ENCODE peak calls at places on chromosomes 3 and 15, in ten cellular contexts. One of them, this sample, is unnamed.

GRCh38 chr15:66563126-66563525 is 2.7 kb downstream of the LCTL start:
- DNase-seq in NCI-H774: no peak
- DNase-seq in HCT116: no peak
- DNase-seq in hypothalamus: no peak
- DNase-seq in AG08396: no peak
- DNase-seq in left colon: no peak
- DNase-seq in H54: no peak
- DNase-seq in dorsolateral prefrontal cortex: no peak
- DNase-seq in neural crest cell: no peak
- DNase-seq in AG04449: no peak
- DNase-seq in this sample: no peak

GRCh38 chr15:57382222-57382621 is 5.9 kb downstream of the CGNL1 start:
- DNase-seq in hypothalamus: no peak
- DNase-seq in AG08396: no peak
- DNase-seq in left colon: no peak
- DNase-seq in neural crest cell: no peak
- DNase-seq in dorsolateral prefrontal cortex: no peak
- DNase-seq in H54: no peak
- DNase-seq in AG04449: no peak
- DNase-seq in NCI-H774: peak
- DNase-seq in HCT116: no peak
- DNase-seq in this sample: no peak

GRCh38 chr3:14297784-14298236 is 104.6 kb upstream of the SLC6A6 start:
- DNase-seq in AG08396: no peak
- DNase-seq in NCI-H774: no peak
- DNase-seq in H54: no peak
- DNase-seq in dorsolateral prefrontal cortex: peak
- DNase-seq in HCT116: no peak
- DNase-seq in hypothalamus: peak
- DNase-seq in left colon: peak
- DNase-seq in neural crest cell: no peak
- DNase-seq in AG04449: no peak
- DNase-seq in this sample: no peak

GRCh38 chr3:195259564-195260285 is 11.2 kb downstream of the XXYLT1 start:
- DNase-seq in HCT116: peak
- DNase-seq in AG08396: peak
- DNase-seq in H54: peak
- DNase-seq in hypothalamus: peak
- DNase-seq in dorsolateral prefrontal cortex: peak
- DNase-seq in neural crest cell: peak
- DNase-seq in AG04449: no peak
- DNase-seq in left colon: peak
- DNase-seq in NCI-H774: peak
- DNase-seq in this sample: peak

GRCh38 chr15:94579261-94579660 is 347.9 kb downstream of the MCTP2 start:
- DNase-seq in AG04449: no peak
- DNase-seq in neural crest cell: no peak
- DNase-seq in dorsolateral prefrontal cortex: no peak
- DNase-seq in AG08396: no peak
- DNase-seq in H54: no peak
- DNase-seq in NCI-H774: no peak
- DNase-seq in HCT116: no peak
- DNase-seq in hypothalamus: no peak
- DNase-seq in left colon: no peak
- DNase-seq in this sample: no peak

GRCh38 chr3:179100652-179101051 is 29.0 kb upstream of the ZMAT3 start:
- DNase-seq in neural crest cell: no peak
- DNase-seq in H54: no peak
- DNase-seq in left colon: no peak
- DNase-seq in AG04449: no peak
- DNase-seq in HCT116: no peak
- DNase-seq in AG08396: no peak
- DNase-seq in dorsolateral prefrontal cortex: no peak
- DNase-seq in NCI-H774: no peak
- DNase-seq in hypothalamus: no peak
- DNase-seq in this sample: no peak

GRCh38 chr15:26807517-26808427 is 34.9 kb upstream of the GABRB3 start:
- DNase-seq in HCT116: no peak
- DNase-seq in AG08396: no peak
- DNase-seq in hypothalamus: no peak
- DNase-seq in dorsolateral prefrontal cortex: no peak
- DNase-seq in H54: no peak
- DNase-seq in neural crest cell: no peak
- DNase-seq in NCI-H774: no peak
- DNase-seq in AG04449: no peak
- DNase-seq in left colon: no peak
- DNase-seq in this sample: no peak

GRCh38 chr3:170713648-170714047 is 127.8 kb upstream of the SLC7A14 start:
- DNase-seq in AG08396: no peak
- DNase-seq in hypothalamus: no peak
- DNase-seq in NCI-H774: no peak
- DNase-seq in H54: no peak
- DNase-seq in neural crest cell: no peak
- DNase-seq in dorsolateral prefrontal cortex: no peak
- DNase-seq in left colon: no peak
- DNase-seq in HCT116: no peak
- DNase-seq in AG04449: no peak
- DNase-seq in this sample: no peak

GRCh38 chr3:184765047-184765729 is 46.8 kb upstream of the VPS8 start:
- DNase-seq in AG08396: no peak
- DNase-seq in hypothalamus: no peak
- DNase-seq in HCT116: no peak
- DNase-seq in NCI-H774: no peak
- DNase-seq in left colon: no peak
- DNase-seq in neural crest cell: no peak
- DNase-seq in AG04449: no peak
- DNase-seq in H54: no peak
- DNase-seq in dorsolateral prefrontal cortex: no peak
- DNase-seq in this sample: no peak

GRCh38 chr3:190038050-190038631 is 82.6 kb downstream of the P3H2 start:
- DNase-seq in AG08396: peak
- DNase-seq in HCT116: peak
- DNase-seq in NCI-H774: no peak
- DNase-seq in dorsolateral prefrontal cortex: no peak
- DNase-seq in AG04449: no peak
- DNase-seq in H54: peak
- DNase-seq in hypothalamus: no peak
- DNase-seq in left colon: peak
- DNase-seq in neural crest cell: no peak
- DNase-seq in this sample: peak

GRCh38 chr3:44890258-44890657 is 15.8 kb downstream of the TGM4 start:
- DNase-seq in AG04449: no peak
- DNase-seq in neural crest cell: no peak
- DNase-seq in left colon: no peak
- DNase-seq in HCT116: no peak
- DNase-seq in NCI-H774: no peak
- DNase-seq in hypothalamus: no peak
- DNase-seq in dorsolateral prefrontal cortex: no peak
- DNase-seq in AG08396: no peak
- DNase-seq in H54: no peak
- DNase-seq in this sample: no peak

GRCh38 chr15:36831125-36831914 is 251.9 kb downstream of the CDIN1 start:
- DNase-seq in H54: peak
- DNase-seq in hypothalamus: no peak
- DNase-seq in neural crest cell: no peak
- DNase-seq in left colon: no peak
- DNase-seq in NCI-H774: no peak
- DNase-seq in dorsolateral prefrontal cortex: no peak
- DNase-seq in AG04449: peak
- DNase-seq in HCT116: no peak
- DNase-seq in AG08396: peak
- DNase-seq in this sample: no peak

GRCh38 chr3:122927726-122928125 is 99.8 kb downstream of the SEMA5B start:
- DNase-seq in hypothalamus: no peak
- DNase-seq in AG08396: no peak
- DNase-seq in neural crest cell: no peak
- DNase-seq in left colon: no peak
- DNase-seq in HCT116: no peak
- DNase-seq in NCI-H774: no peak
- DNase-seq in H54: no peak
- DNase-seq in AG04449: no peak
- DNase-seq in dorsolateral prefrontal cortex: no peak
- DNase-seq in this sample: no peak

GRCh38 chr3:189787622-189788021 is 156.4 kb downstream of the TP63 start:
- DNase-seq in H54: no peak
- DNase-seq in AG08396: no peak
- DNase-seq in hypothalamus: no peak
- DNase-seq in dorsolateral prefrontal cortex: no peak
- DNase-seq in neural crest cell: no peak
- DNase-seq in AG04449: no peak
- DNase-seq in HCT116: no peak
- DNase-seq in NCI-H774: no peak
- DNase-seq in left colon: no peak
- DNase-seq in this sample: no peak

GRCh38 chr3:39707314-39707909 is 102.0 kb upstream of the MYRIP start:
- DNase-seq in H54: no peak
- DNase-seq in AG08396: peak
- DNase-seq in HCT116: peak
- DNase-seq in neural crest cell: no peak
- DNase-seq in dorsolateral prefrontal cortex: no peak
- DNase-seq in NCI-H774: no peak
- DNase-seq in AG04449: peak
- DNase-seq in left colon: no peak
- DNase-seq in hypothalamus: no peak
- DNase-seq in this sample: no peak

GRCh38 chr15:89098281-89098680 is 10.0 kb downstream of the ABHD2 start:
- DNase-seq in hypothalamus: no peak
- DNase-seq in NCI-H774: no peak
- DNase-seq in HCT116: no peak
- DNase-seq in left colon: no peak
- DNase-seq in neural crest cell: no peak
- DNase-seq in AG04449: no peak
- DNase-seq in AG08396: no peak
- DNase-seq in dorsolateral prefrontal cortex: no peak
- DNase-seq in H54: no peak
- DNase-seq in this sample: no peak

GRCh38 chr3:111904376-111905241 is 45.5 kb downstream of the PHLDB2 start:
- DNase-seq in NCI-H774: no peak
- DNase-seq in AG04449: peak
- DNase-seq in dorsolateral prefrontal cortex: no peak
- DNase-seq in neural crest cell: no peak
- DNase-seq in H54: no peak
- DNase-seq in hypothalamus: no peak
- DNase-seq in left colon: no peak
- DNase-seq in AG08396: peak
- DNase-seq in HCT116: peak
- DNase-seq in this sample: no peak

GRCh38 chr3:114558271-114558670 is 264.4 kb downstream of the TIGIT start:
- DNase-seq in H54: no peak
- DNase-seq in NCI-H774: no peak
- DNase-seq in AG08396: no peak
- DNase-seq in HCT116: no peak
- DNase-seq in AG04449: no peak
- DNase-seq in left colon: no peak
- DNase-seq in hypothalamus: no peak
- DNase-seq in dorsolateral prefrontal cortex: no peak
- DNase-seq in neural crest cell: no peak
- DNase-seq in this sample: no peak

GRCh38 chr3:14343338-14344112 is 58.9 kb upstream of the SLC6A6 start:
- DNase-seq in dorsolateral prefrontal cortex: no peak
- DNase-seq in hypothalamus: no peak
- DNase-seq in AG08396: no peak
- DNase-seq in neural crest cell: no peak
- DNase-seq in H54: peak
- DNase-seq in left colon: no peak
- DNase-seq in HCT116: no peak
- DNase-seq in AG04449: no peak
- DNase-seq in NCI-H774: no peak
- DNase-seq in this sample: no peak

GRCh38 chr3:103614719-103615118 is 1179.9 kb downstream of the ZPLD1 start:
- DNase-seq in AG04449: no peak
- DNase-seq in HCT116: no peak
- DNase-seq in dorsolateral prefrontal cortex: no peak
- DNase-seq in H54: no peak
- DNase-seq in AG08396: no peak
- DNase-seq in left colon: no peak
- DNase-seq in neural crest cell: no peak
- DNase-seq in NCI-H774: no peak
- DNase-seq in hypothalamus: no peak
- DNase-seq in this sample: no peak

GRCh38 chr3:189632238-189632637 is 1.0 kb downstream of the TP63 start:
- DNase-seq in H54: no peak
- DNase-seq in HCT116: no peak
- DNase-seq in AG04449: no peak
- DNase-seq in dorsolateral prefrontal cortex: no peak
- DNase-seq in hypothalamus: no peak
- DNase-seq in AG08396: no peak
- DNase-seq in left colon: no peak
- DNase-seq in NCI-H774: no peak
- DNase-seq in neural crest cell: no peak
- DNase-seq in this sample: no peak

GRCh38 chr3:38397320-38397719 is 50.7 kb downstream of the XYLB start:
- DNase-seq in H54: no peak
- DNase-seq in hypothalamus: no peak
- DNase-seq in neural crest cell: peak
- DNase-seq in AG04449: no peak
- DNase-seq in AG08396: peak
- DNase-seq in HCT116: no peak
- DNase-seq in dorsolateral prefrontal cortex: no peak
- DNase-seq in left colon: no peak
- DNase-seq in NCI-H774: no peak
- DNase-seq in this sample: peak

GRCh38 chr3:191649626-191650025 is 188.7 kb downstream of the PYDC2 start:
- DNase-seq in hypothalamus: no peak
- DNase-seq in HCT116: no peak
- DNase-seq in left colon: no peak
- DNase-seq in H54: no peak
- DNase-seq in AG08396: no peak
- DNase-seq in NCI-H774: no peak
- DNase-seq in dorsolateral prefrontal cortex: no peak
- DNase-seq in neural crest cell: no peak
- DNase-seq in AG04449: no peak
- DNase-seq in this sample: no peak

GRCh38 chr3:122299872-122300460 is 25.1 kb upstream of the CSTA start:
- DNase-seq in AG08396: no peak
- DNase-seq in NCI-H774: no peak
- DNase-seq in neural crest cell: peak
- DNase-seq in AG04449: no peak
- DNase-seq in left colon: no peak
- DNase-seq in HCT116: peak
- DNase-seq in hypothalamus: no peak
- DNase-seq in dorsolateral prefrontal cortex: no peak
- DNase-seq in H54: peak
- DNase-seq in this sample: no peak

GRCh38 chr3:12969487-12969886 is 103.7 kb downstream of the IQSEC1 start:
- DNase-seq in left colon: no peak
- DNase-seq in H54: no peak
- DNase-seq in neural crest cell: no peak
- DNase-seq in AG04449: no peak
- DNase-seq in NCI-H774: no peak
- DNase-seq in AG08396: no peak
- DNase-seq in HCT116: no peak
- DNase-seq in hypothalamus: no peak
- DNase-seq in dorsolateral prefrontal cortex: peak
- DNase-seq in this sample: no peak

GRCh38 chr15:59994855-59995557 is 9.1 kb upstream of the FOXB1 start:
- DNase-seq in hypothalamus: no peak
- DNase-seq in HCT116: no peak
- DNase-seq in neural crest cell: no peak
- DNase-seq in dorsolateral prefrontal cortex: no peak
- DNase-seq in H54: no peak
- DNase-seq in AG04449: no peak
- DNase-seq in left colon: no peak
- DNase-seq in NCI-H774: no peak
- DNase-seq in AG08396: peak
- DNase-seq in this sample: no peak

GRCh38 chr15:40957581-40958051 is 4.3 kb downstream of the CHAC1 start:
- DNase-seq in neural crest cell: no peak
- DNase-seq in HCT116: no peak
- DNase-seq in AG04449: no peak
- DNase-seq in dorsolateral prefrontal cortex: peak
- DNase-seq in H54: no peak
- DNase-seq in hypothalamus: peak
- DNase-seq in NCI-H774: peak
- DNase-seq in AG08396: no peak
- DNase-seq in left colon: peak
- DNase-seq in this sample: no peak

GRCh38 chr3:195866686-195867511 is 41.5 kb downstream of the TNK2 start:
- DNase-seq in hypothalamus: no peak
- DNase-seq in left colon: no peak
- DNase-seq in dorsolateral prefrontal cortex: no peak
- DNase-seq in AG04449: no peak
- DNase-seq in HCT116: no peak
- DNase-seq in H54: no peak
- DNase-seq in neural crest cell: no peak
- DNase-seq in NCI-H774: no peak
- DNase-seq in AG08396: no peak
- DNase-seq in this sample: no peak

This sample was measured in lung.